ENCODE peak calls at places on chromosome 9, in four cellular contexts. W is NCI-H748 treated with DMSO at 0.1 percent for 48 hours; N is OCI-M1; L is activated CD4-positive, alpha-beta T cell treated with anti-CD3 and anti-CD28 coated beads, Interleukin-2, amount 50 U/mL, for 1 hour. K is an unnamed sample.

GRCh38 chr9:109017493-109017892 is 4.2 kb upstream of the CTNNAL1 start:
- DNase-seq in W (no peak), N (no peak), L (no peak), K (no peak)

GRCh38 chr9:105393576-105394344 is 54.1 kb upstream of the FSD1L start:
- DNase-seq in W (no peak), N (no peak), L (no peak), K (no peak)

GRCh38 chr9:131333771-131334567 is 44.4 kb downstream of the PLPP7 start:
- DNase-seq in W (no peak), N (no peak), L (no peak), K (no peak)

GRCh38 chr9:115938479-115938878 is 215.1 kb upstream of the PAPPA start:
- DNase-seq in W (no peak), N (no peak), L (no peak), K (no peak)

GRCh38 chr9:109549386-109549785 is 51.3 kb upstream of the PTPN3 start:
- DNase-seq in W (no peak), N (no peak), L (no peak), K (no peak)

GRCh38 chr9:101977614-101978210 is 239.3 kb upstream of the GRIN3A start:
- DNase-seq in W (peak), N (peak), L (no peak), K (peak)

GRCh38 chr9:93809204-93809940 is 145.8 kb downstream of the BARX1 start:
- DNase-seq in W (no peak), N (no peak), L (no peak), K (no peak)

GRCh38 chr9:133683494-133684460 is 47.6 kb downstream of the DBH start:
- DNase-seq in W (no peak), N (no peak), L (peak), K (no peak)

GRCh38 chr9:92576175-92576574 is 40.4 kb upstream of the ECM2 start:
- DNase-seq in W (no peak), N (no peak), L (no peak), K (no peak)

GRCh38 chr9:14198544-14199510 is 115.1 kb downstream of the NFIB start:
- DNase-seq in W (no peak), N (no peak), L (no peak), K (peak)

GRCh38 chr9:30972654-30973053 is 1411.8 kb upstream of the ACO1 start:
- DNase-seq in W (no peak), N (no peak), L (no peak), K (no peak)

GRCh38 chr9:1738511-1739100 is 276.5 kb upstream of the SMARCA2 start:
- DNase-seq in W (no peak), N (no peak), L (no peak), K (no peak)

GRCh38 chr9:35406183-35406959 is 83.5 kb upstream of the RUSC2 start:
- DNase-seq in W (no peak), N (no peak), L (peak), K (no peak)

K was measured in G401.